ENCODE peak calls at places on chromosome 1, in eight cellular contexts. E is cardiac fibroblast, F is GM12864, G is mucosa of descending colon, C is psoas muscle, J is heart left ventricle, Z is HFF-Myc, L is upper lobe of left lung. M is an unnamed sample.

GRCh38 chr1:86380257-86380861 is 15.8 kb downstream of the ODF2L start:
- DNase-seq in E (peak; percentile 89), G (no peak), Z (peak; percentile 62), C (no peak), F (no peak), J (no peak), L (no peak), M (peak; percentile 81)

GRCh38 chr1:156146006-156146748 is 7.2 kb upstream of the SEMA4A start:
- DNase-seq in E (peak; percentile 95), C (peak; percentile 78), J (peak; percentile 83), F (no peak), G (peak; percentile 57), L (peak; percentile 77), Z (peak; percentile 85), M (peak; percentile 96)

GRCh38 chr1:167756760-167757405 is 35.1 kb downstream of the MPZL1 start:
- DNase-seq in J (peak; percentile 74), F (no peak), C (no peak), L (no peak), Z (no peak), E (peak; percentile 65), G (no peak), M (no peak)

GRCh38 chr1:151145158-151146071 is 1.0 kb downstream of the SEMA6C start:
- DNase-seq in F (no peak), E (peak; percentile 14), J (peak; percentile 65), G (no peak), C (peak; percentile 79), L (peak; percentile 40), Z (no peak), M (no peak)

GRCh38 chr1:66980745-66981367 is 56.1 kb downstream of the MIER1 start:
- DNase-seq in L (no peak), Z (peak; percentile 9), G (no peak), J (no peak), C (no peak), F (no peak), E (no peak), M (no peak)

GRCh38 chr1:233518344-233518743 is 95.6 kb upstream of the KCNK1 start:
- DNase-seq in G (no peak), L (no peak), J (no peak), Z (peak; percentile 14), F (peak; percentile 15), C (no peak), E (peak; percentile 23), M (no peak)

GRCh38 chr1:219541946-219542345 is 71.0 kb downstream of the ZC3H11B start:
- DNase-seq in F (no peak), G (no peak), Z (no peak), C (no peak), L (no peak), E (no peak), J (no peak), M (no peak)

GRCh38 chr1:21567241-21568005 is 58.2 kb downstream of the ALPL start:
- DNase-seq in F (no peak), J (no peak), E (peak; percentile 45), G (no peak), C (no peak), L (no peak), Z (no peak), M (peak; percentile 67)

GRCh38 chr1:178484698-178485225 is 12.0 kb downstream of the CLEC20A start:
- DNase-seq in F (no peak), J (no peak), E (no peak), L (no peak), G (no peak), Z (no peak), C (no peak), M (no peak)

GRCh38 chr1:157377216-157377821 is 175.0 kb downstream of the FCRL5 start:
- DNase-seq in E (peak; percentile 30), L (peak; percentile 38), Z (peak; percentile 11), J (no peak), F (no peak), G (peak; percentile 67), C (no peak), M (peak; percentile 63)

DNA sequence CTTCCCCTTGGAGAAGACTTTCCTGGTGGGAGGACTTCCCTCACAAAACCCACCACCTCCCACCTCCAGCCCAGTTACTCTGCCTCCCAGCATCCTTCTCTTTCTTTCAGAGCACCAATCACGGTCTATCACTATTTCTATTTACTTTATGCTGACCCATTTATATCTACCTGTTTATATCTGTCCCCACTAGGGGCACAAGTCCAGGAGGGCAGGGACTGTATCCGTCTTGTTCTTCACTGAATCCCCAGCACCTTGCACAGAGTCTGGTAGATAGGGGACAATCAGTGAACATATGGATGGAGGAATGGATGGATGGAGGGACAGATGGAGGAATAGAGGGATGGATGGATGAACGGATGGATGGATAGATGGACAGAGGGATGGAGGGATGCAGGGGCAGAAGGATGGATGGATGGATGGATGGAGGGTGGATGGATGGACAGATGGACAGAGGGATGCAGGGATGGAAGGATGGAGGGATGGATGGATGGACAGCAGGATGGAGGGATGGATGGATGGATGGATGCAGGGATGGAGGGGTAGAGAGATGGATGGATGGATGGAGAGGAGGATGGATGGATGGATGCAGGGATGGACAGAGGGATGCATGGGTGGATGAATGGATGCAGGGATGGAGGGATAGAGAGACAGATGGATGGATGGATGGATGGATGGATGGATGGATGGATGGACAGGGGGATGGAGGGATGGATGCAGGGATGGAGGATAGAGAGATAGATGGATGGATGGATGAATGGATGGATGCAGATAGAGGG is 5.5 kb downstream of the C1QB start:
- DNase-seq in E (no peak), L (no peak), F (no peak), Z (no peak), C (no peak), J (no peak), G (no peak), M (no peak)
- TF ChIP-seq CTCF in E (no peak), L (no peak), F (no peak), Z (no peak), C (no peak), J (no peak), G (no peak), M (no peak)

GRCh38 chr1:6028042-6028895 is 17.4 kb upstream of the KCNAB2 start:
- DNase-seq in L (peak; percentile 76), F (peak; percentile 44), G (peak; percentile 46), Z (no peak), E (no peak), C (no peak), J (no peak), M (no peak)

GRCh38 chr1:6027591-6027990 is 18.1 kb upstream of the KCNAB2 start:
- DNase-seq in G (no peak), J (no peak), E (no peak), F (no peak), L (no peak), C (no peak), Z (no peak), M (no peak)

GRCh38 chr1:6024376-6024775 is 21.3 kb upstream of the KCNAB2 start:
- DNase-seq in J (no peak), C (no peak), G (no peak), Z (no peak), F (peak; percentile 29), E (no peak), L (no peak), M (no peak)

GRCh38 chr1:6025269-6026094 is 20.2 kb upstream of the KCNAB2 start:
- DNase-seq in G (no peak), Z (no peak), J (peak; percentile 63), L (no peak), E (peak; percentile 9), C (no peak), F (no peak), M (peak; percentile 70)

GRCh38 chr1:6026095-6026809 is 19.4 kb upstream of the KCNAB2 start:
- DNase-seq in J (peak; percentile 89), E (peak; percentile 29), F (peak; percentile 78), Z (peak; percentile 19), C (peak; percentile 85), G (peak; percentile 91), L (peak; percentile 95), M (peak; percentile 44)
- H3K4me3 ChIP-seq in J (peak overlapping the region; percentile 32), E (no peak overlapping the region), F (peak overlapping the region; percentile 78), Z (no peak overlapping the region), C (peak overlapping the region; percentile 4), G (no peak overlapping the region), L (peak overlapping the region; percentile 44), M (peak overlapping the region; percentile 5)

DNA sequence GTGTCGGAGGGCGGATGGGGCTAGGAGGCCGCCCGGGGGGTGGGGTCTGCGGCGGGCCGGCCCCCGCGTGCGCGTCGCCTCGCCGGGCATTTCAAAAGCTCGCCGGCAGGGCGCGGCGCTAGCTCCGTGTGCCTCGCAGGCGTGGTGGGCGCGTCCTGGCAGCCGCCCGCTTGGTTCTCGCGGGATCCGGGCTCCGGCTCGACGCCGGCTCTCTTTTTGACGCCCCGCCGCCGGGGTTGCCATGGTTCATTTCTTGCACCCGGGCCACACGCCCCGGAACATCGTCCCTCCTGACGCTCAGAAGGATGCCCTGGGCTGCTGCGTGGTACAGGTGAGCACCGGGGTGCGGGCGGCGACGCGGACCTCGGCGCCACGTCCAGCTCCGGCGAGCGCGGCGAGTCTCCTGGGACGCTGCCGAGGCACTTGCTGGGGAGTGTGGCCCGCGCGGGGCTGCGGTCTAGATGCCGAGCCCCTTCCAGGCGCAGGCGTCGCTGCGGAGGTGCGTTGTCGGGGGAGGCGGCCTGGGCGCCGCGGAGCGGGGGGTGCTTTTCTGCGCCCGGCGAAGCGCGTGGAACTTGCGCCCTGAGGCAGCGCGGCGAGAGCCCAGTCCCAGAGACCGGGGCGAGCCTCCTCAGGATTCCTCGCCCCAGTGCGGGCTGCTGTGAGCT is at the start of gene ZYG11A:
- DNase-seq in J (peak; percentile 46), E (peak; percentile 69), L (peak; percentile 24), Z (peak; percentile 21), C (peak; percentile 74), G (peak; percentile 72), F (peak; percentile 77), M (peak; percentile 78)
- TF ChIP-seq CTCF in J (no peak), E (peak; percentile 6), L (peak; percentile 29), Z (no peak), C (peak; percentile 29), G (no peak), F (peak; percentile 43), M (peak; percentile 18)

DNA sequence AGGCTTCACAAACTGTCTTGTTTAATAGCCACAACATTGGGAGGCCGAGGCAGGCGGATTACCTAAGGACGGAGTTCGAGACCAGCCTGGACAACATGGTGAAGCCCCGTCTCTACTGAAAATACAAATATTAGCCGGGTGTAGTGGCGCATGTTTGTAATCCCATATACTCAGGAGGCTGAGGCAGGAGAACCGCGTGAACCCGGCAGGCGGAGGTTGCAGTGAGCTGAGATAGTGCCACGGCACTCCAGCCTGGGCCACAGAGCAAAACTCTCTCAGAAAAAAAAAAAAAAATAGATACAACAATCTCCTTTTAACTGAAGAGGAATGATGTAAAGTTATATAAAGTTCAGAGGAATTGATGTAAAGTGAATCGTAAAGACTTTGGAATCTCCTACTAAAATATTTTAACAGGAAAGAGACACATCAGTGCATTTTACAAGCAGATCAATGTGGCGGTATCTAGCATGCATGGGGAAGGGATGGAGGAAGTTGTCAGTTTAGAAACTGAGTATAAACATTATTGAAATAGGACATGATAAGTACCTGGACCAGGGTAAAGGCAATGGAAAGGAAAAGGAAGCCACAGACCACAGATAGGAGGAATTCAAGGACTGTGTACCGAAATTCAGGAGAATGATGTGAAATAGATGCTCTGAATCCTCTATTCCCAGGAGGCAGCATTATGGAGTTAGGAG is 41.5 kb downstream of the PTPRC start:
- DNase-seq in Z (no peak), G (no peak), E (no peak), L (no peak), C (no peak), F (no peak), J (no peak), M (no peak)
- H3K4me3 ChIP-seq in Z (no peak overlapping the region), G (no peak overlapping the region), E (no peak overlapping the region), L (no peak overlapping the region), C (no peak overlapping the region), F (no peak overlapping the region), J (no peak overlapping the region), M (no peak overlapping the region)

M was measured in foreskin fibroblast.